ENCODE peak calls at places on chromosome 15, in six cellular contexts. I is memory B cell, Z is T follicular helper cell, S is HepG2, F is GM12865, T is HCT116. R is an unnamed sample.

GRCh38 chr15:81221449-81221848 is 24.8 kb downstream of the IL16 start:
- DNase-seq in I (no peak), Z (no peak), S (no peak), F (no peak), T (no peak), R (no peak)

GRCh38 chr15:76711351-76711827 is 193.8 kb downstream of the SCAPER start:
- DNase-seq in I (no peak), Z (no peak), S (no peak), F (peak; percentile 59), T (no peak), R (no peak)

GRCh38 chr15:77187751-77188464 is 117.0 kb upstream of the TSPAN3 start:
- DNase-seq in I (no peak), Z (no peak), S (no peak), F (peak; percentile 69), T (no peak), R (peak; percentile 67)

GRCh38 chr15:80856400-80856799 is 77.2 kb downstream of the CEMIP start:
- DNase-seq in I (no peak), Z (no peak), S (peak; percentile 69), F (no peak), T (no peak), R (peak; percentile 60)

GRCh38 chr15:66293419-66294156 is at the start of gene DIS3L:
- DNase-seq in I (peak; percentile 67), Z (peak; percentile 36), S (peak; percentile 32), F (peak; percentile 83), T (no peak), R (peak; percentile 88)

GRCh38 chr15:100727291-100727851 is 125.0 kb downstream of the ASB7 start:
- DNase-seq in I (no peak), Z (no peak), S (no peak), F (no peak), T (no peak), R (no peak)

GRCh38 chr15:39589193-39589814 is 8.4 kb downstream of the THBS1 start:
- DNase-seq in I (no peak), Z (no peak), S (no peak), F (no peak), T (no peak), R (no peak)

GRCh38 chr15:70578196-70578595 is 185.2 kb downstream of the UACA start:
- DNase-seq in I (no peak), Z (no peak), S (no peak), F (no peak), T (no peak), R (no peak)

GRCh38 chr15:22948056-22948455 is 32.1 kb downstream of the CYFIP1 start:
- DNase-seq in I (no peak), Z (no peak), S (no peak), F (no peak), T (no peak), R (no peak)